ENCODE peak calls at places on chromosomes 16 and 17, in eight cellular contexts. S is stimulated activated CD8-positive, alpha-beta memory T cell treated with anti-CD3 and anti-CD28 coated beads, Interleukin-15, amount 100 ng/mL, for 1 hour; D is NCI-H1105 treated with DMSO at 0.1 percent for 48 hours; W is CD4-positive, alpha-beta memory T cell; Y is A549; Q is uterus; K is left ventricle myocardium superior; G is activated naive CD4-positive, alpha-beta T cell. E is an unnamed sample.

GRCh38 chr16:11627822-11628457 is 40.3 kb upstream of the SNN start:
- DNase-seq in S (no peak), D (no peak), W (no peak), Y (no peak), Q (no peak), K (no peak), G (no peak), E (no peak)

GRCh38 chr16:24758373-24758772 is 28.9 kb downstream of the TNRC6A start:
- DNase-seq in S (no peak), D (no peak), W (no peak), Y (no peak), Q (no peak), K (no peak), G (no peak), E (no peak)

GRCh38 chr17:80498242-80498919 is 22.0 kb upstream of the NPTX1 start:
- DNase-seq in S (no peak), D (no peak), W (no peak), Y (no peak), Q (peak), K (peak), G (no peak), E (no peak)

GRCh38 chr17:40251576-40251975 is 32.5 kb downstream of the WIPF2 start:
- DNase-seq in S (no peak), D (no peak), W (no peak), Y (peak), Q (peak), K (no peak), G (no peak), E (no peak)

GRCh38 chr17:34840758-34841157 is 120.5 kb downstream of the CCT6B start:
- DNase-seq in S (no peak), D (no peak), W (peak), Y (no peak), Q (no peak), K (no peak), G (no peak), E (no peak)

GRCh38 chr17:50953831-50954601 is 87.9 kb upstream of the TOB1 start:
- DNase-seq in S (no peak), D (peak), W (no peak), Y (no peak), Q (peak), K (peak), G (no peak), E (peak)

GRCh38 chr17:71405101-71405500 is 715.7 kb upstream of the SOX9 start:
- DNase-seq in S (no peak), D (no peak), W (no peak), Y (no peak), Q (no peak), K (no peak), G (no peak), E (no peak)

GRCh38 chr16:69089091-69089912 is 16.2 kb upstream of the HAS3 start:
- DNase-seq in S (no peak), D (peak), W (no peak), Y (no peak), Q (no peak), K (no peak), G (no peak), E (no peak)

GRCh38 chr17:48610282-48611211 is at the start of gene HOXB7:
- DNase-seq in S (no peak), D (peak), W (no peak), Y (peak), Q (peak), K (peak), G (no peak), E (peak)

GRCh38 chr16:57639172-57639571 is 10.7 kb downstream of the ADGRG1 start:
- DNase-seq in S (no peak), D (peak), W (peak), Y (no peak), Q (no peak), K (peak), G (no peak), E (peak)

GRCh38 chr16:69402448-69402847 is 16.6 kb upstream of the TERF2 start:
- DNase-seq in S (no peak), D (no peak), W (no peak), Y (no peak), Q (no peak), K (no peak), G (no peak), E (no peak)

GRCh38 chr17:58317421-58318064 is 11.1 kb downstream of the TSPOAP1 start:
- DNase-seq in S (no peak), D (peak), W (peak), Y (peak), Q (peak), K (peak), G (no peak), E (peak)

GRCh38 chr16:86214326-86215232 is 295.7 kb upstream of the FOXF1 start:
- DNase-seq in S (no peak), D (no peak), W (no peak), Y (no peak), Q (no peak), K (peak), G (no peak), E (no peak)

GRCh38 chr17:57761887-57762286 is 16.8 kb upstream of the CCDC182 start:
- DNase-seq in S (no peak), D (no peak), W (no peak), Y (no peak), Q (no peak), K (no peak), G (no peak), E (no peak)

GRCh38 chr17:32882734-32883133 is 5.8 kb upstream of the MYO1D start:
- DNase-seq in S (no peak), D (no peak), W (no peak), Y (no peak), Q (no peak), K (no peak), G (no peak), E (no peak)

GRCh38 chr16:31493506-31494125 is 10.7 kb downstream of the SLC5A2 start:
- DNase-seq in S (no peak), D (no peak), W (no peak), Y (no peak), Q (no peak), K (no peak), G (no peak), E (no peak)

GRCh38 chr16:74700206-74701040 is at the start of gene MLKL:
- DNase-seq in S (no peak), D (no peak), W (peak), Y (peak), Q (peak), K (peak), G (peak), E (peak)